ENCODE peak calls at places on chromosomes 5 and 9, in five cellular contexts. F is GM23248, Q is neural progenitor cell, I is MM.1S, L is GM23338. E is an unnamed sample.

GRCh38 chr5:148653840-148654781 is at the start of gene HTR4:
- DNase-seq in F (no peak), Q (peak; percentile 36), I (no peak), L (peak; percentile 44), E (no peak)

GRCh38 chr9:6575324-6575758 is 70.2 kb downstream of the GLDC start:
- DNase-seq in F (no peak), Q (no peak), I (peak; percentile 87), L (no peak), E (peak; percentile 83)

GRCh38 chr5:176687247-176687646 is 40.0 kb downstream of the TSPAN17 start:
- DNase-seq in F (no peak), Q (no peak), I (no peak), L (no peak), E (no peak)

GRCh38 chr5:7578056-7578455 is 182.1 kb downstream of the ADCY2 start:
- DNase-seq in F (no peak), Q (no peak), I (no peak), L (no peak), E (no peak)

GRCh38 chr5:177066227-177066626 is 20.5 kb upstream of the FGFR4 start:
- DNase-seq in F (peak; percentile 30), Q (no peak), I (no peak), L (no peak), E (no peak)

GRCh38 chr5:148853868-148854267 is 27.5 kb downstream of the ADRB2 start:
- DNase-seq in F (no peak), Q (no peak), I (peak; percentile 82), L (no peak), E (no peak)

GRCh38 chr5:58235279-58235678 is 224.6 kb downstream of the PLK2 start:
- DNase-seq in F (peak; percentile 81), Q (no peak), I (no peak), L (no peak), E (no peak)

GRCh38 chr5:34803974-34804373 is 35.0 kb upstream of the TTC23L start:
- DNase-seq in F (peak; percentile 35), Q (no peak), I (no peak), L (no peak), E (no peak)

GRCh38 chr9:115615821-115616665 is 498.1 kb upstream of the TNC start:
- DNase-seq in F (peak; percentile 96), Q (no peak), I (no peak), L (no peak), E (no peak)

GRCh38 chr5:145958463-145958862 is 22.1 kb downstream of the SH3RF2 start:
- DNase-seq in F (no peak), Q (no peak), I (no peak), L (no peak), E (no peak)

GRCh38 chr5:145960166-145960565 is 23.8 kb downstream of the SH3RF2 start:
- DNase-seq in F (no peak), Q (no peak), I (no peak), L (no peak), E (no peak)

GRCh38 chr5:145962001-145962400 is 25.6 kb downstream of the SH3RF2 start:
- DNase-seq in F (no peak), Q (no peak), I (no peak), L (no peak), E (no peak)

GRCh38 chr5:145957388-145957787 is 21.0 kb downstream of the SH3RF2 start:
- DNase-seq in F (no peak), Q (no peak), I (no peak), L (no peak), E (no peak)

DNA sequence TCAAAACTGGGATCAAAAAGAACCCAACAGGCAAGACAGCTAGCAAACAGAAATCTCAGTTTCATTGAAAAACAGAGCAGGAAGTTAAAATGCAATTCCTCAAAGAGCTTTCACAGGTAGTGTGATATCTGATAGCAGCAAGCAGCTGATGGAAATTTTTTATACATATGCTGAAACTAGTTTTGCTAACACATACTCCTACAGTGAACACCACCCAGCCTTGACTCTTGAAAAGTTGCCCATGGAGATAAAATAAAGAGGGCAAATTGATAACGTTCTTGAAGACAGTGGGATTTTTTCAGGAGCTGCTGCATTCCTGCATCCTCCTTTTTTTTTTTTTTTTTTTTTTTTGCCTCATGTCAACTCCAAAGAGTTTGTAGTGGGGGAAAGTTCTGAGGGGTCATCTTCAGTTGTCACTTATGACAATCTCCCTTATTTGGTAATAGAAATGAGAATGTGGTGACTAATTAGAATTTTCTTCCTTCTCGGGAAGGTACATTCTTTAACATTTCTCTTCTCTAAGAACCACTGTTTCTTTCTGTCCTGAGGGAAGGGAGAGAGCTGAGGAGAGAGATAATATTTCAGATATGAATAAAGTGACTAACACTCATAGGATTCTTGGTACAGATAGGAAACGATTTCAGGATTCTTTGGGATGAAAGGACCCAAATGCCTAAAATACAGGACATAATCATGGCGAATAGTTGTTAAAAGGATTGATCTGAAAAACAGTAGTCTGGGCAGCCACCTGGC is 24.6 kb downstream of the SH3RF2 start:
- DNase-seq in F (no peak), Q (no peak), I (peak; percentile 44), L (no peak), E (no peak)
- TF ChIP-seq EZH2phosphoT487 in F (no peak), Q (no peak), I (no peak), L (no peak), E (no peak)

GRCh38 chr5:65418661-65419060 is 63.1 kb downstream of the ADAMTS6 start:
- DNase-seq in F (peak; percentile 39), Q (no peak), I (no peak), L (no peak), E (no peak)
- H2AFZ ChIP-seq in F (no peak overlapping the region), Q (no peak overlapping the region), I (no peak overlapping the region), L (no peak overlapping the region), E (no peak overlapping the region)

GRCh38 chr5:86232246-86232645 is 385.5 kb upstream of the COX7C start:
- DNase-seq in F (no peak), Q (no peak), I (no peak), L (no peak), E (no peak)
- TF ChIP-seq EZH2phosphoT487 in F (no peak), Q (no peak), I (no peak), L (no peak), E (no peak)

GRCh38 chr5:16064135-16064893 is 115.3 kb downstream of the MARCHF11 start:
- DNase-seq in F (no peak), Q (no peak), I (no peak), L (peak; percentile 19), E (no peak)
- H2AFZ ChIP-seq in F (no peak overlapping the region), Q (no peak overlapping the region), I (no peak overlapping the region), L (no peak overlapping the region), E (no peak overlapping the region)

GRCh38 chr5:127236254-127236653 is 54.3 kb upstream of the MEGF10 start:
- DNase-seq in F (no peak), Q (no peak), I (no peak), L (no peak), E (no peak)
- TF ChIP-seq EZH2phosphoT487 in F (no peak), Q (no peak), I (no peak), L (no peak), E (no peak)

GRCh38 chr5:61624553-61624952 is 292.5 kb downstream of the ZSWIM6 start:
- DNase-seq in F (no peak), Q (no peak), I (no peak), L (no peak), E (no peak)

GRCh38 chr5:61626639-61627282 is 294.7 kb downstream of the ZSWIM6 start:
- DNase-seq in F (no peak), Q (no peak), I (no peak), L (no peak), E (no peak)

GRCh38 chr5:61624966-61625681 is 293.1 kb downstream of the ZSWIM6 start:
- DNase-seq in F (peak; percentile 16), Q (no peak), I (no peak), L (peak; percentile 29), E (no peak)

GRCh38 chr5:61623401-61624069 is 291.5 kb downstream of the ZSWIM6 start:
- DNase-seq in F (peak; percentile 27), Q (peak; percentile 63), I (no peak), L (peak; percentile 81), E (no peak)

DNA sequence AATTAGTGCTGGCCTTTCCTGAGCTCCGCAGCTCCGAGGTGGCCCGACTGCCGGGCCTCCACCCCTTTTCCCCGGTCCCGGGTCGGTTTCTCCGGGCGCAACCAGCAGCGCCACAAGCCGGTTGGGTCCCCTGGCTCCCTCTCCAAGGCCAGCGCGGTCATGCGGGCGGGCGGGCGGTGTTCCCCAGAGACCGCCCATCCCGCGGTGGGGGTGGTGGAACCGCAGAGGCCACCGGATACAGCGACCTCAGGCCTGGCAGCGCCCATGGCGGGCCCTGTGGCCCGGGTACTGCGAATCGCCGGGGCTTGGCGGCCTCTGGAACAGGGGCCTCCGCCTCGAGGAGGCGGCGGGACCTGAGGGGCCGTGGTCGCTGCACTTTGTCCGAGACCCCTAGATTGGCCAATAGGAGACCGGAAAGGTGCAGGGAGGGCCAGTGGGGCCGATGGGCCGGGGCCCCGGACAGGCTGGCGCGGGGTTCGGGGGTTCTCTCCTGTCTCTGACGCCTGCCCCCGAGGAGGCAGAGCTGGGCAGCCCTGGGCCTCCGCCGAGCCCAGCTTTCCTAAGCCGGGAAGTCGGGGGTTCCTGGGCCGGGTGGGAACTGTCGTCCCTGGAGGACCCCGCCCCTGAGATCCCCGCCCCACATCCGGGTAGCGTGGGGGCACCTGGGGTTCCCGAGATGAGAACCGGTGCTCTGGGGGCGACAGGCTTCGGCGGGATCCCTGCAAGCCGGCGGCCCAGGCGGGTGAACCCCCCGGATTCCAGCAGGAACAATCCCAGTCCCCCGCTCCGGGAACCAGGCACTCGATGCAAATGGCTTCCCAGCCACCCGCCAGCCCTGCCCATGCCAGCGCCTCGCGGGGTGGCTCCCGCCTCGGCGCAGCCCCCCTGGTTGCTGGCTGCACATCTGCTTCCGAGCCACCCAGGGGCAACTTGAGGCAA is 293.9 kb downstream of the ZSWIM6 start:
- DNase-seq in F (peak; percentile 66), Q (peak; percentile 74), I (peak; percentile 22), L (peak; percentile 81), E (no peak)
- H2AFZ ChIP-seq in F (peak overlapping the region; percentile 80), Q (peak overlapping the region; percentile 92), I (peak overlapping the region; percentile 88), L (peak overlapping the region; percentile 97), E (no peak overlapping the region)

GRCh38 chr5:10536931-10537579 is 26.8 kb upstream of the ANKRD33B start:
- DNase-seq in F (no peak), Q (no peak), I (peak; percentile 59), L (no peak), E (peak; percentile 28)
- TF ChIP-seq EZH2phosphoT487 in F (no peak), Q (no peak), I (no peak), L (no peak), E (no peak)

DNA sequence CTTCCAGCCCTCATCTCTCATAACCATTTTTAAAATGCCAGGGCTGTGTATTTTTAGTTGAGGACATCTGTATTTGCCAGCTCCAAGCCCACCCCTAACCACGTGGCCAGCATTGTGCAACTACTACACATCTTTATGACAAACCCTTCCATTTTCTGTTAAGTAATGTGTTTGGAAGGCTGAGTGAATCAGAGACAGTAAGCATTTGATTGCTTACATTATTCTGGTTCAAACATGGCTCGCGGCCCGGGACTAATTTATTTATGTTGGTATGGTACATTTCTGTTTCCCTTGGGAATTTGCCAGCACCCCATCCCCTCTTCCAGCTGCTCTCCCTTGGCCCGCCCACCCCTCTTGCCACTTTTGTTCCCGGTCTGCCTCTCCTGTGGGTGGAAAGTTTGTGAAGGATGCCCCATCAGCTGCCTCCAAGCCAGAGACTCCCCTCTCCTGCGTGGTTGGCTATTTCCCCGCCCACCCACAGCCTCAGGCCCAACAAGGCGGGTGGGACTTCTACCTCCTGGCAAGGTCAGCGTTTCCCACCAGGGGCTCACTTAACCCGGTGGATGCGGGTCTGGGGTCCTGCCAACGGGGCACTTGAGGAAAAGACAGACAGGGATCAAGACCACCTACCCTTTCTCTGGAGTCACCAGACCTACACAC is 162.3 kb downstream of the HSD17B3 start:
- DNase-seq in F (peak; percentile 91), Q (no peak), I (no peak), L (no peak), E (no peak)
- H2AFZ ChIP-seq in F (no peak overlapping the region), Q (peak overlapping the region; percentile 84), I (no peak overlapping the region), L (peak overlapping the region; percentile 86), E (no peak overlapping the region)